ENCODE peak calls at places on chromosomes 4 and X, in five cellular contexts. One of them, this sample, is unnamed.

GRCh38 chr4:13627185-13627605 is 330 bp downstream of the BOD1L1 start:
- DNase-seq in left cardiac atrium: peak
- DNase-seq in astrocyte of the spinal cord: no peak
- DNase-seq in BE2C: peak
- DNase-seq in NCI-H1694 treated with DMSO at 0.1 percent for 48 hours: no peak
- DNase-seq in this sample: peak

GRCh38 chrX:20620301-20620700 is 353.6 kb upstream of the RPS6KA3 start:
- DNase-seq in left cardiac atrium: no peak
- DNase-seq in astrocyte of the spinal cord: peak
- DNase-seq in BE2C: no peak
- DNase-seq in NCI-H1694 treated with DMSO at 0.1 percent for 48 hours: no peak
- DNase-seq in this sample: no peak

GRCh38 chr4:3418029-3418762 is 23.6 kb upstream of the HGFAC start:
- DNase-seq in left cardiac atrium: peak
- DNase-seq in astrocyte of the spinal cord: no peak
- DNase-seq in BE2C: no peak
- DNase-seq in NCI-H1694 treated with DMSO at 0.1 percent for 48 hours: no peak
- DNase-seq in this sample: peak

GRCh38 chr4:68904786-68905185 is 46.8 kb downstream of the UGT2A3 start:
- DNase-seq in left cardiac atrium: no peak
- DNase-seq in astrocyte of the spinal cord: no peak
- DNase-seq in BE2C: no peak
- DNase-seq in NCI-H1694 treated with DMSO at 0.1 percent for 48 hours: no peak
- DNase-seq in this sample: no peak

GRCh38 chr4:101528526-101528925 is 181.2 kb upstream of the PPP3CA start:
- DNase-seq in left cardiac atrium: no peak
- DNase-seq in astrocyte of the spinal cord: no peak
- DNase-seq in BE2C: no peak
- DNase-seq in NCI-H1694 treated with DMSO at 0.1 percent for 48 hours: no peak
- DNase-seq in this sample: no peak

GRCh38 chr4:158823461-158823873 is 54.6 kb downstream of the FNIP2 start:
- DNase-seq in left cardiac atrium: peak
- DNase-seq in astrocyte of the spinal cord: peak
- DNase-seq in BE2C: no peak
- DNase-seq in NCI-H1694 treated with DMSO at 0.1 percent for 48 hours: no peak
- DNase-seq in this sample: no peak

GRCh38 chrX:109873983-109874382 is 128.9 kb upstream of the TMEM164 start:
- DNase-seq in left cardiac atrium: no peak
- DNase-seq in astrocyte of the spinal cord: no peak
- DNase-seq in BE2C: no peak
- DNase-seq in NCI-H1694 treated with DMSO at 0.1 percent for 48 hours: no peak
- DNase-seq in this sample: no peak

GRCh38 chrX:72003811-72004750 is 93.4 kb downstream of the NHSL2 start:
- DNase-seq in left cardiac atrium: peak
- DNase-seq in astrocyte of the spinal cord: peak
- DNase-seq in BE2C: peak
- DNase-seq in NCI-H1694 treated with DMSO at 0.1 percent for 48 hours: no peak
- DNase-seq in this sample: peak

GRCh38 chr4:168908093-168908492 is 102.0 kb downstream of the CBR4 start:
- DNase-seq in left cardiac atrium: no peak
- DNase-seq in astrocyte of the spinal cord: peak
- DNase-seq in BE2C: no peak
- DNase-seq in NCI-H1694 treated with DMSO at 0.1 percent for 48 hours: no peak
- DNase-seq in this sample: no peak

GRCh38 chr4:3481113-3481531 is 18.0 kb downstream of the DOK7 start:
- DNase-seq in left cardiac atrium: no peak
- DNase-seq in astrocyte of the spinal cord: no peak
- DNase-seq in BE2C: no peak
- DNase-seq in NCI-H1694 treated with DMSO at 0.1 percent for 48 hours: no peak
- DNase-seq in this sample: no peak

GRCh38 chrX:108439434-108439883 is at the start of gene COL4A5:
- DNase-seq in left cardiac atrium: peak
- DNase-seq in astrocyte of the spinal cord: peak
- DNase-seq in BE2C: no peak
- DNase-seq in NCI-H1694 treated with DMSO at 0.1 percent for 48 hours: no peak
- DNase-seq in this sample: peak

GRCh38 chr4:109079177-109079576 is 223.3 kb downstream of the COL25A1 start:
- DNase-seq in left cardiac atrium: no peak
- DNase-seq in astrocyte of the spinal cord: no peak
- DNase-seq in BE2C: no peak
- DNase-seq in NCI-H1694 treated with DMSO at 0.1 percent for 48 hours: no peak
- DNase-seq in this sample: no peak

GRCh38 chr4:119597377-119597776 is 31.2 kb downstream of the PDE5A start:
- DNase-seq in left cardiac atrium: no peak
- DNase-seq in astrocyte of the spinal cord: no peak
- DNase-seq in BE2C: no peak
- DNase-seq in NCI-H1694 treated with DMSO at 0.1 percent for 48 hours: no peak
- DNase-seq in this sample: no peak

GRCh38 chr4:48854982-48855381 is 24.1 kb downstream of the OCIAD1 start:
- DNase-seq in left cardiac atrium: no peak
- DNase-seq in astrocyte of the spinal cord: no peak
- DNase-seq in BE2C: no peak
- DNase-seq in NCI-H1694 treated with DMSO at 0.1 percent for 48 hours: no peak
- DNase-seq in this sample: no peak

GRCh38 chrX:150635952-150636351 is 57.2 kb upstream of the MTMR1 start:
- DNase-seq in left cardiac atrium: no peak
- DNase-seq in astrocyte of the spinal cord: peak
- DNase-seq in BE2C: no peak
- DNase-seq in NCI-H1694 treated with DMSO at 0.1 percent for 48 hours: no peak
- DNase-seq in this sample: no peak

GRCh38 chr4:53194727-53195126 is 171.1 kb downstream of the SCFD2 start:
- DNase-seq in left cardiac atrium: no peak
- DNase-seq in astrocyte of the spinal cord: no peak
- DNase-seq in BE2C: no peak
- DNase-seq in NCI-H1694 treated with DMSO at 0.1 percent for 48 hours: no peak
- DNase-seq in this sample: no peak

GRCh38 chrX:129145382-129145781 is 377.9 kb downstream of the SMARCA1 start:
- DNase-seq in left cardiac atrium: no peak
- DNase-seq in astrocyte of the spinal cord: no peak
- DNase-seq in BE2C: no peak
- DNase-seq in NCI-H1694 treated with DMSO at 0.1 percent for 48 hours: no peak
- DNase-seq in this sample: no peak

GRCh38 chr4:80103615-80104014 is 30.6 kb upstream of the ANTXR2 start:
- DNase-seq in left cardiac atrium: no peak
- DNase-seq in astrocyte of the spinal cord: no peak
- DNase-seq in BE2C: no peak
- DNase-seq in NCI-H1694 treated with DMSO at 0.1 percent for 48 hours: peak
- DNase-seq in this sample: no peak

GRCh38 chrX:56802921-56803848 is 74.1 kb downstream of the NBDY start:
- DNase-seq in left cardiac atrium: peak
- DNase-seq in astrocyte of the spinal cord: peak
- DNase-seq in BE2C: no peak
- DNase-seq in NCI-H1694 treated with DMSO at 0.1 percent for 48 hours: no peak
- DNase-seq in this sample: peak

GRCh38 chrX:154458116-154458953 is at the start of gene PLXNA3:
- DNase-seq in left cardiac atrium: peak
- DNase-seq in astrocyte of the spinal cord: no peak
- DNase-seq in BE2C: peak
- DNase-seq in NCI-H1694 treated with DMSO at 0.1 percent for 48 hours: no peak
- DNase-seq in this sample: no peak

GRCh38 chr4:147482281-147482680 is 1.4 kb downstream of the EDNRA start:
- DNase-seq in left cardiac atrium: no peak
- DNase-seq in astrocyte of the spinal cord: peak
- DNase-seq in BE2C: no peak
- DNase-seq in NCI-H1694 treated with DMSO at 0.1 percent for 48 hours: no peak
- DNase-seq in this sample: no peak

GRCh38 chr4:167842487-167842886 is 249.8 kb upstream of the ANXA10 start:
- DNase-seq in left cardiac atrium: no peak
- DNase-seq in astrocyte of the spinal cord: no peak
- DNase-seq in BE2C: no peak
- DNase-seq in NCI-H1694 treated with DMSO at 0.1 percent for 48 hours: no peak
- DNase-seq in this sample: no peak

GRCh38 chr4:69934150-69934549 is 3.3 kb downstream of the CSN1S1 start:
- DNase-seq in left cardiac atrium: no peak
- DNase-seq in astrocyte of the spinal cord: no peak
- DNase-seq in BE2C: no peak
- DNase-seq in NCI-H1694 treated with DMSO at 0.1 percent for 48 hours: no peak
- DNase-seq in this sample: no peak

This sample was measured in sigmoid colon.